ENCODE peak calls at places on chromosomes 12 and 14, in six cellular contexts. One of them, this sample, is unnamed.

GRCh38 chr12:108267449-108267848 is 71.7 kb downstream of the CMKLR1 start:
- DNase-seq in mammary epithelial cell: no peak
- DNase-seq in neural crest cell: no peak
- DNase-seq in natural killer cell: no peak
- DNase-seq in WTC11: no peak
- DNase-seq in A549: no peak
- DNase-seq in this sample: no peak

GRCh38 chr14:25400607-25401206 is 350.8 kb upstream of the STXBP6 start:
- DNase-seq in mammary epithelial cell: peak; percentile 18
- DNase-seq in WTC11: peak; percentile 49
- DNase-seq in A549: peak; percentile 54
- DNase-seq in neural crest cell: peak; percentile 56
- DNase-seq in natural killer cell: no peak
- DNase-seq in this sample: no peak

GRCh38 chr12:121507245-121507644 is 73.6 kb downstream of the KDM2B start:
- DNase-seq in A549: no peak
- DNase-seq in mammary epithelial cell: no peak
- DNase-seq in natural killer cell: no peak
- DNase-seq in WTC11: no peak
- DNase-seq in neural crest cell: no peak
- DNase-seq in this sample: no peak

GRCh38 chr12:92829683-92830282 is 99.3 kb downstream of the EEA1 start:
- DNase-seq in WTC11: no peak
- DNase-seq in natural killer cell: no peak
- DNase-seq in A549: no peak
- DNase-seq in mammary epithelial cell: no peak
- DNase-seq in neural crest cell: no peak
- DNase-seq in this sample: no peak

GRCh38 chr14:91748049-91748448 is 16.2 kb upstream of the CATSPERB start:
- DNase-seq in WTC11: no peak
- DNase-seq in natural killer cell: no peak
- DNase-seq in mammary epithelial cell: no peak
- DNase-seq in neural crest cell: no peak
- DNase-seq in A549: no peak
- DNase-seq in this sample: no peak

GRCh38 chr12:105455250-105455649 is 124.8 kb downstream of the C12orf75 start:
- DNase-seq in natural killer cell: no peak
- DNase-seq in mammary epithelial cell: peak; percentile 62
- DNase-seq in neural crest cell: no peak
- DNase-seq in A549: no peak
- DNase-seq in WTC11: no peak
- DNase-seq in this sample: no peak

GRCh38 chr14:66624319-66624937 is 116.5 kb downstream of the GPHN start:
- DNase-seq in natural killer cell: no peak
- DNase-seq in WTC11: peak; percentile 62
- DNase-seq in A549: peak; percentile 72
- DNase-seq in neural crest cell: peak; percentile 16
- DNase-seq in mammary epithelial cell: peak; percentile 34
- DNase-seq in this sample: no peak

GRCh38 chr12:15910468-15910863 is 666 bp upstream of the DERA start:
- DNase-seq in natural killer cell: no peak
- DNase-seq in A549: no peak
- DNase-seq in mammary epithelial cell: no peak
- DNase-seq in WTC11: no peak
- DNase-seq in neural crest cell: no peak
- DNase-seq in this sample: no peak

GRCh38 chr12:57280234-57281062 is 29.5 kb upstream of the STAC3 start:
- DNase-seq in neural crest cell: no peak
- DNase-seq in mammary epithelial cell: peak; percentile 89
- DNase-seq in WTC11: no peak
- DNase-seq in A549: peak; percentile 89
- DNase-seq in natural killer cell: no peak
- DNase-seq in this sample: peak; percentile 46

GRCh38 chr12:57278465-57279453 is 27.8 kb upstream of the STAC3 start:
- DNase-seq in neural crest cell: no peak
- DNase-seq in natural killer cell: no peak
- DNase-seq in mammary epithelial cell: no peak
- DNase-seq in A549: no peak
- DNase-seq in WTC11: no peak
- DNase-seq in this sample: no peak

GRCh38 chr12:57273516-57273915 is 22.5 kb upstream of the STAC3 start:
- DNase-seq in neural crest cell: no peak
- DNase-seq in mammary epithelial cell: no peak
- DNase-seq in WTC11: no peak
- DNase-seq in A549: no peak
- DNase-seq in natural killer cell: no peak
- DNase-seq in this sample: no peak

GRCh38 chr12:57272337-57273151 is 21.6 kb upstream of the STAC3 start:
- DNase-seq in neural crest cell: no peak
- DNase-seq in mammary epithelial cell: no peak
- DNase-seq in natural killer cell: no peak
- DNase-seq in WTC11: no peak
- DNase-seq in A549: no peak
- DNase-seq in this sample: no peak

DNA sequence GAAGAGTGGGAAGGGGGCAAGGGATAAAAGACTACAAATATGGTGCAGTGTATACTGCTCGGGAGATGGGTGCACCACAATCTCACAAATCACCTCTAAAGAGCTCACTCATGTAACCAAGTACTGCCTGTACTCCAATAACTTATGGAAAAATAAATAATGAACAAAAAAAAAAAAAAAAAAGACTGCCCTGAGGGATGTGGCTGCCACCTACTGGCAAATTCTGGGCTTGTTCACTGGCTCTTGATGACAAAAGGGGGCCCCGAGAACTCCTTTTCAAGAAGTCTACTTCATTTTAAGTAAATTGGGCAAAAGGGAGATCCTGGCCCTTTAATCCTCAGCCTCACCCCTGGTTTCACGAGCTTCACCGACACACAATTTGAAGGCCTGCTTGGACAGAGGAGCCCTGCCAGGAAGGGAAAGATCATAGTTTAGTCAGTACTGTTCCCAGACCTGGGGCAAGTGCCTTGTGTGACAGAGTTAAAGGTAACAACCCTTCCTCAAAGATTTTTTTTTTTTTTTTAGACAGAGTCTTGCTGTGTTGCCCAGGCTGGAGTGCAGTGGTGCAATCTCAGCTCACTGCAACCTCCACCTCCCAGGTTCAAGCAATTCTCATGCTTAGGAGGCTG is 26.1 kb upstream of the STAC3 start:
- DNase-seq in A549: peak; percentile 55
- DNase-seq in mammary epithelial cell: peak; percentile 7
- DNase-seq in neural crest cell: no peak
- DNase-seq in WTC11: peak; percentile 46
- DNase-seq in natural killer cell: no peak
- DNase-seq in this sample: no peak
- TF ChIP-seq CTCF in A549: peak; percentile 55
- TF ChIP-seq CTCF in mammary epithelial cell: peak; percentile 44
- TF ChIP-seq CTCF in neural crest cell: peak; percentile 51
- TF ChIP-seq CTCF in WTC11: no peak
- TF ChIP-seq CTCF in natural killer cell: peak; percentile 2
- TF ChIP-seq CTCF in this sample: no peak

GRCh38 chr14:105062048-105062433 is 3.2 kb downstream of the GPR132 start:
- DNase-seq in mammary epithelial cell: no peak
- DNase-seq in WTC11: no peak
- DNase-seq in neural crest cell: no peak
- DNase-seq in A549: no peak
- DNase-seq in natural killer cell: no peak
- DNase-seq in this sample: peak; percentile 43
- TF ChIP-seq CTCF in mammary epithelial cell: no peak
- TF ChIP-seq CTCF in WTC11: no peak
- TF ChIP-seq CTCF in neural crest cell: no peak
- TF ChIP-seq CTCF in A549: no peak
- TF ChIP-seq CTCF in natural killer cell: no peak
- TF ChIP-seq CTCF in this sample: no peak

GRCh38 chr12:123073962-123074801 is 76.7 kb downstream of the PITPNM2 start:
- DNase-seq in A549: no peak
- DNase-seq in neural crest cell: no peak
- DNase-seq in mammary epithelial cell: no peak
- DNase-seq in natural killer cell: no peak
- DNase-seq in WTC11: no peak
- DNase-seq in this sample: no peak

GRCh38 chr12:123077298-123078113 is 73.4 kb downstream of the PITPNM2 start:
- DNase-seq in WTC11: no peak
- DNase-seq in natural killer cell: no peak
- DNase-seq in mammary epithelial cell: no peak
- DNase-seq in neural crest cell: no peak
- DNase-seq in A549: no peak
- DNase-seq in this sample: no peak

GRCh38 chr12:123075092-123075491 is 75.8 kb downstream of the PITPNM2 start:
- DNase-seq in natural killer cell: no peak
- DNase-seq in A549: no peak
- DNase-seq in neural crest cell: no peak
- DNase-seq in mammary epithelial cell: no peak
- DNase-seq in WTC11: no peak
- DNase-seq in this sample: no peak

GRCh38 chr12:123076604-123077297 is 74.1 kb downstream of the PITPNM2 start:
- DNase-seq in A549: no peak
- DNase-seq in natural killer cell: peak; percentile 51
- DNase-seq in WTC11: no peak
- DNase-seq in mammary epithelial cell: peak; percentile 37
- DNase-seq in neural crest cell: no peak
- DNase-seq in this sample: no peak

DNA sequence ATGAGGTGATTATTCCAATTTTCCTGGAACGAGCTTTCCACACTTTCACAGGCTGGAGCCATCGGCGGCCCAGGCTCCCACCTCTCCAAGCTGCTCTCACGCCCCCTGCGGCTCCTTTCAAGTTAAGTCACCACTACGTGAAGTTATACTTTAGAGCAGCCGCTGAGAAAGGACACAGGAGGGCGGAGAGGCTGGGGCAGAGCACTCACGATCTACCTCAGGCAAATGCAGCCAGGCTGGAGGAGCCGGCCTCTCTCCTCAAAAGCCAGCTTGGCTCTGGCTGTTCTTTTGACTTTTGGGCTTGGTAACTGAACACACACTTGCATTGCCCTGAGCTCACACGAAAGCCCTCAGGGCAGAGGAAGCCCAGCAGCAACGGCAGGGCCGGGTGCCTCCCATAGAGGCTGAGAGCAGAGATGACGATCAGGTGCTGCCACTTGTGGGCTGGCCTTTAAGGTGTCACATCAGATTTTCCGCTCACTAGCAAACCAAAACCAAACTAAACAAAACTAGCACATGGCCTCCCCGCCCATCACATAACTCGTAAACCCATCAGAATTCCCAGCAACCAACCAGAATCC is 75.2 kb downstream of the PITPNM2 start:
- DNase-seq in neural crest cell: peak; percentile 18
- DNase-seq in mammary epithelial cell: no peak
- DNase-seq in WTC11: peak; percentile 71
- DNase-seq in A549: no peak
- DNase-seq in natural killer cell: peak; percentile 73
- DNase-seq in this sample: no peak
- TF ChIP-seq CTCF in neural crest cell: peak; percentile 38
- TF ChIP-seq CTCF in mammary epithelial cell: no peak
- TF ChIP-seq CTCF in WTC11: no peak
- TF ChIP-seq CTCF in A549: no peak
- TF ChIP-seq CTCF in natural killer cell: peak; percentile 32
- TF ChIP-seq CTCF in this sample: no peak

DNA sequence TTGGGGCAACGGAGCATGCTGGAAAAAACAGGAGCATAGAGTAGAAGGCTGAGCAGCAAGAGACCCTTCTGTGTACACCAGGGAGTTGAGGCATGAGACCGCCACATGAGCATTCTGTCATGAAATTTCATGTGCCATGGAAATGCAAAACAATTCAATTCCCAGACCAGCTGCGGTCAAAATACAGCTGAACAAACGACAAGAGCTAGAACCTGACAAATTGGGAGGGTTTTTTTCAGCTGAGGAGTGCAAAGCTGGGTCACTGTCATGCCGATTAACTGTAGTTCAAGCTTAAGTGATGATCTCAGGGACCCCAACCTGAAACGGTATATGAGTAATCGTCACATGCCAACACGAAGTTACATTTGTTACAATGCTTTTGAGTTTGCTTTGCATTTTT is 37.1 kb downstream of the TMEM30B start:
- DNase-seq in neural crest cell: no peak
- DNase-seq in natural killer cell: no peak
- DNase-seq in A549: no peak
- DNase-seq in WTC11: no peak
- DNase-seq in mammary epithelial cell: no peak
- DNase-seq in this sample: no peak
- TF ChIP-seq CTCF in neural crest cell: no peak
- TF ChIP-seq CTCF in natural killer cell: no peak
- TF ChIP-seq CTCF in A549: no peak
- TF ChIP-seq CTCF in WTC11: no peak
- TF ChIP-seq CTCF in mammary epithelial cell: no peak
- TF ChIP-seq CTCF in this sample: no peak

DNA sequence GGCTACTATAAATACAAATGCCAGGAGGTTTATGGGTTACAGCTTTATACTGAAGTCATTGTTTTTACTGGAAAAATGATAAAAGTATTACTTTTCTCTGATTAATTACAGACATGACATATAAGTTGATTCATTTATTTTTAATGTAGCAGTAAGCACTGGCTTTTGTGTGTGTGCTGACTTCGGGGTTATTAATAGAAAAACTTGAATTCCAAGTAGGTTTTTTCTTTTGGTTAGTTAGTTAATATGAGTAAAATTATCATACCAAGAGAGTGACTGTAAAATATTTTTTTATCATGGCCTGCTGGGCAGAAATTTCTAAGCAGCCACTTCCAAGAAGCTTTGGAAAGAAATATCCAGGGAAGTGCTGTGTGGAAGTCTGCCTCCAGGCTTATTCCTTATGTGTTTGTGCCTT is 56.4 kb downstream of the IFT81 start:
- DNase-seq in A549: no peak
- DNase-seq in neural crest cell: no peak
- DNase-seq in natural killer cell: no peak
- DNase-seq in mammary epithelial cell: no peak
- DNase-seq in WTC11: no peak
- DNase-seq in this sample: no peak
- TF ChIP-seq CTCF in A549: no peak
- TF ChIP-seq CTCF in neural crest cell: no peak
- TF ChIP-seq CTCF in natural killer cell: no peak
- TF ChIP-seq CTCF in mammary epithelial cell: no peak
- TF ChIP-seq CTCF in WTC11: no peak
- TF ChIP-seq CTCF in this sample: no peak

GRCh38 chr12:49588281-49588680 is 17.2 kb downstream of the FAM186B start:
- DNase-seq in natural killer cell: no peak
- DNase-seq in mammary epithelial cell: no peak
- DNase-seq in WTC11: no peak
- DNase-seq in neural crest cell: no peak
- DNase-seq in A549: no peak
- DNase-seq in this sample: no peak

GRCh38 chr12:49583361-49584094 is 15.6 kb upstream of the MCRS1 start:
- DNase-seq in mammary epithelial cell: no peak
- DNase-seq in neural crest cell: no peak
- DNase-seq in WTC11: no peak
- DNase-seq in natural killer cell: no peak
- DNase-seq in A549: no peak
- DNase-seq in this sample: no peak

GRCh38 chr12:49588761-49589516 is 16.5 kb downstream of the FAM186B start:
- DNase-seq in WTC11: no peak
- DNase-seq in neural crest cell: no peak
- DNase-seq in mammary epithelial cell: peak; percentile 23
- DNase-seq in natural killer cell: no peak
- DNase-seq in A549: no peak
- DNase-seq in this sample: no peak

GRCh38 chr12:49585477-49586445 is 17.8 kb upstream of the MCRS1 start:
- DNase-seq in neural crest cell: no peak
- DNase-seq in natural killer cell: no peak
- DNase-seq in mammary epithelial cell: no peak
- DNase-seq in A549: no peak
- DNase-seq in WTC11: no peak
- DNase-seq in this sample: no peak

GRCh38 chr12:49587174-49587908 is 18.1 kb downstream of the FAM186B start:
- DNase-seq in natural killer cell: no peak
- DNase-seq in A549: no peak
- DNase-seq in mammary epithelial cell: no peak
- DNase-seq in neural crest cell: no peak
- DNase-seq in WTC11: no peak
- DNase-seq in this sample: no peak
- TF ChIP-seq CTCF in natural killer cell: no peak
- TF ChIP-seq CTCF in A549: no peak
- TF ChIP-seq CTCF in mammary epithelial cell: no peak
- TF ChIP-seq CTCF in neural crest cell: no peak
- TF ChIP-seq CTCF in WTC11: no peak
- TF ChIP-seq CTCF in this sample: no peak